ENCODE peak calls at places on chromosomes 11 and 22, in four cellular contexts. J is choroid plexus epithelial cell, B is nephron progenitor cell, T is RWPE1. H is an unnamed sample.

GRCh38 chr11:75262961-75263852 is 22.6 kb downstream of the TPBGL start:
- DNase-seq in J (no peak), B (no peak), T (no peak), H (no peak)

GRCh38 chr11:75152090-75152489 is 1.2 kb downstream of the SLCO2B1 start:
- DNase-seq in J (no peak), B (no peak), T (no peak), H (no peak)

GRCh38 chr11:67421421-67422031 is 6.0 kb downstream of the CARNS1 start:
- DNase-seq in J (no peak), B (no peak), T (peak; percentile 46), H (no peak)

GRCh38 chr11:61254403-61255025 is 13.5 kb downstream of the PGA5 start:
- DNase-seq in J (peak; percentile 72), B (peak; percentile 74), T (peak; percentile 67), H (peak; percentile 62)

GRCh38 chr11:14967581-14968214 is 4.5 kb downstream of the CALCA start:
- DNase-seq in J (no peak), B (no peak), T (no peak), H (no peak)

GRCh38 chr22:47591016-47591415 is 828.6 kb downstream of the TBC1D22A start:
- DNase-seq in J (no peak), B (no peak), T (no peak), H (no peak)

GRCh38 chr11:46072172-46072964 is 48.9 kb downstream of the PHF21A start:
- DNase-seq in J (no peak), B (no peak), T (no peak), H (no peak)

GRCh38 chr22:36462475-36462790 is 19.0 kb downstream of the TXN2 start:
- DNase-seq in J (no peak), B (no peak), T (no peak), H (peak; percentile 20)

GRCh38 chr22:49323751-49324415 is 503.8 kb downstream of the BRD1 start:
- DNase-seq in J (no peak), B (no peak), T (no peak), H (no peak)

GRCh38 chr11:45662096-45662664 is 3.2 kb downstream of the CHST1 start:
- DNase-seq in J (peak; percentile 52), B (no peak), T (no peak), H (no peak)

GRCh38 chr11:35419713-35420333 is 465 bp upstream of the SLC1A2 start:
- DNase-seq in J (peak; percentile 14), B (peak; percentile 42), T (no peak), H (no peak)

GRCh38 chr11:115264278-115264677 is 239.9 kb downstream of the CADM1 start:
- DNase-seq in J (no peak), B (no peak), T (no peak), H (no peak)

GRCh38 chr11:8263769-8264410 is at the start of gene LMO1:
- DNase-seq in J (peak; percentile 82), B (peak; percentile 94), T (peak; percentile 90), H (peak; percentile 58)

GRCh38 chr11:122394326-122394725 is 261.2 kb upstream of the UBASH3B start:
- DNase-seq in J (no peak), B (peak; percentile 6), T (no peak), H (no peak)

GRCh38 chr22:46397951-46398350 is 62.4 kb downstream of the TRMU start:
- DNase-seq in J (no peak), B (no peak), T (no peak), H (no peak)

GRCh38 chr11:579830-580601 is 3.7 kb downstream of the PHRF1 start:
- DNase-seq in J (peak; percentile 48), B (no peak), T (no peak), H (no peak)

GRCh38 chr11:13964771-13965074 is 2.2 kb downstream of the SPON1 start:
- DNase-seq in J (no peak), B (no peak), T (no peak), H (no peak)

GRCh38 chr11:111460752-111461305 is 51.4 kb downstream of the BTG4 start:
- DNase-seq in J (peak; percentile 15), B (no peak), T (no peak), H (no peak)

GRCh38 chr22:36334838-36335603 is 52.7 kb downstream of the MYH9 start:
- DNase-seq in J (peak; percentile 75), B (no peak), T (no peak), H (peak; percentile 59)

GRCh38 chr11:103806130-103806900 is 230.1 kb upstream of the DDI1 start:
- DNase-seq in J (peak; percentile 93), B (no peak), T (no peak), H (peak; percentile 64)

GRCh38 chr11:13127161-13127560 is 118.0 kb downstream of the RASSF10 start:
- DNase-seq in J (no peak), B (no peak), T (no peak), H (no peak)

GRCh38 chr11:125886997-125887372 is 483 bp upstream of the HYLS1 start:
- DNase-seq in J (peak; percentile 32), B (no peak), T (no peak), H (peak; percentile 47)

GRCh38 chr22:31350410-31350863 is 4.3 kb upstream of the PATZ1 start:
- DNase-seq in J (peak; percentile 73), B (peak; percentile 14), T (no peak), H (no peak)

GRCh38 chr11:45468265-45468856 is 182.2 kb upstream of the SYT13 start:
- DNase-seq in J (peak; percentile 77), B (peak; percentile 30), T (no peak), H (no peak)

GRCh38 chr11:42315267-42315666 is 855.8 kb upstream of the LRRC4C start:
- DNase-seq in J (peak; percentile 3), B (no peak), T (peak; percentile 10), H (peak; percentile 5)

GRCh38 chr11:10818594-10818993 is 9.9 kb upstream of the EIF4G2 start:
- DNase-seq in J (no peak), B (no peak), T (no peak), H (peak; percentile 80)

GRCh38 chr11:131867457-131868257 is 497.2 kb downstream of the NTM start:
- DNase-seq in J (peak; percentile 95), B (peak; percentile 73), T (peak; percentile 63), H (peak; percentile 67)

GRCh38 chr22:46058591-46059519 is 81.9 kb upstream of the WNT7B start:
- DNase-seq in J (no peak), B (no peak), T (no peak), H (no peak)

GRCh38 chr11:10456519-10456918 is 1.5 kb downstream of the AMPD3 start:
- DNase-seq in J (peak; percentile 31), B (no peak), T (no peak), H (no peak)

GRCh38 chr11:31366795-31367194 is 2.7 kb downstream of the DCDC1 start:
- DNase-seq in J (no peak), B (no peak), T (no peak), H (no peak)

GRCh38 chr22:33544707-33545106 is 375.6 kb downstream of the LARGE1 start:
- DNase-seq in J (peak; percentile 51), B (no peak), T (no peak), H (no peak)

GRCh38 chr22:44089717-44090570 is 65.8 kb downstream of the PARVB start:
- DNase-seq in J (no peak), B (no peak), T (no peak), H (no peak)

GRCh38 chr11:109123811-109124787 is 297.9 kb upstream of the C11orf87 start:
- DNase-seq in J (peak; percentile 75), B (peak; percentile 25), T (no peak), H (no peak)

GRCh38 chr11:68965901-68966868 is 14.6 kb downstream of the MRGPRD start:
- DNase-seq in J (no peak), B (no peak), T (no peak), H (no peak)

DNA sequence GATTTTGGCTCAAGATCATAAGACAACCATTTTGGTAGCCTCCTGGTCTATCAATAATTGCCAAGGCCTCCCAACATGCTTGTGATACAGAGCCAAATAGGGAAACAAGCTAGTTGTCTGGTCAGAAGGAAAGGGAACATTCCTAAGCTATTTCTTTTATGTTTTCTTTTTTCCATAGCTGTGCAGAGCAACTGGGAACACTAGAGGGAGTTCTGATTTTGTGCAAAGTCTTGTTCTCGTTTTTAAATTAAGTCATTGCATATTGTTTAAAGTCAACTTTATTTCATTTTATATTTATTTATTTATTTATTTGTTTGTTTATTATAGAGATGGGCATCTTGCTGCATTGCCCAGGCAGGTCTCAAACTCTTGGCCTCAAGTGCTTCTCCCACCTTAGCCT is 416.8 kb upstream of the CHORDC1 start:
- DNase-seq in J (peak; percentile 60), B (no peak), T (peak; percentile 13), H (peak; percentile 30)
- TF ChIP-seq CTCF in J (peak; percentile 59), B (peak; percentile 41), T (no peak), H (peak; percentile 52)

GRCh38 chr11:2173150-2173693 is 1.6 kb upstream of the TH start:
- DNase-seq in J (peak; percentile 11), B (peak; percentile 53), T (no peak), H (no peak)
- TF ChIP-seq CTCF in J (peak; percentile 67), B (peak; percentile 32), T (no peak), H (peak; percentile 47)

GRCh38 chr11:118532091-118532490 is 1.1 kb downstream of the TMEM25 start:
- DNase-seq in J (no peak), B (no peak), T (no peak), H (no peak)

GRCh38 chr11:118530683-118531596 is at the start of gene TMEM25:
- DNase-seq in J (peak; percentile 53), B (peak; percentile 79), T (peak; percentile 75), H (peak; percentile 20)

GRCh38 chr11:118532852-118533768 is 2.1 kb downstream of the TMEM25 start:
- DNase-seq in J (no peak), B (no peak), T (no peak), H (no peak)

GRCh38 chr11:118530180-118530682 is 761 bp upstream of the TMEM25 start:
- DNase-seq in J (peak; percentile 21), B (no peak), T (peak; percentile 22), H (peak; percentile 14)

GRCh38 chr11:118531597-118532084 is 649 bp downstream of the TMEM25 start:
- DNase-seq in J (no peak), B (no peak), T (peak; percentile 22), H (peak; percentile 15)
- TF ChIP-seq CTCF in J (no peak), B (no peak), T (no peak), H (no peak)

GRCh38 chr11:19679952-19680823 is 32.4 kb upstream of the NAV2 start:
- DNase-seq in J (peak; percentile 94), B (no peak), T (peak; percentile 88), H (peak; percentile 96)
- TF ChIP-seq CTCF in J (peak; percentile 12), B (no peak), T (no peak), H (no peak)